ENCODE peak calls at places on chromosomes 12 and 14, in six cellular contexts. K is neural progenitor cell; D is effector memory CD4-positive, alpha-beta T cell; M is cardiac muscle cell; R is A549; X is right lobe of liver. Y is an unnamed sample.

GRCh38 chr14:75373616-75374015 is 54.2 kb upstream of the JDP2 start:
- DNase-seq in K (no peak), D (no peak), M (no peak), R (no peak), X (peak; percentile 25), Y (no peak)

GRCh38 chr12:103810108-103810507 is 30.9 kb downstream of the NT5DC3 start:
- DNase-seq in K (no peak), D (no peak), M (no peak), R (no peak), X (no peak), Y (no peak)

GRCh38 chr12:51320695-51321320 is 3.2 kb downstream of the BIN2 start:
- DNase-seq in K (peak; percentile 86), D (no peak), M (peak; percentile 43), R (peak; percentile 79), X (no peak), Y (no peak)

GRCh38 chr14:57943541-57943940 is 77.6 kb upstream of the SLC35F4 start:
- DNase-seq in K (no peak), D (no peak), M (no peak), R (no peak), X (no peak), Y (no peak)

GRCh38 chr12:114403690-114404450 is 2.1 kb downstream of the TBX5 start:
- DNase-seq in K (peak; percentile 66), D (no peak), M (peak; percentile 71), R (no peak), X (no peak), Y (no peak)

GRCh38 chr12:79143803-79144202 is 279.2 kb downstream of the SYT1 start:
- DNase-seq in K (no peak), D (no peak), M (no peak), R (no peak), X (no peak), Y (no peak)

GRCh38 chr14:96559571-96559970 is 57.4 kb downstream of the PAPOLA start:
- DNase-seq in K (no peak), D (no peak), M (no peak), R (no peak), X (no peak), Y (no peak)

GRCh38 chr12:76259660-76260389 is 88.4 kb downstream of the BBS10 start:
- DNase-seq in K (no peak), D (no peak), M (peak; percentile 90), R (no peak), X (no peak), Y (no peak)

GRCh38 chr14:74799765-74800164 is 36.6 kb downstream of the YLPM1 start:
- DNase-seq in K (no peak), D (no peak), M (no peak), R (no peak), X (no peak), Y (no peak)

GRCh38 chr12:66755727-66756395 is 77.0 kb upstream of the GRIP1 start:
- DNase-seq in K (no peak), D (no peak), M (no peak), R (no peak), X (no peak), Y (no peak)

GRCh38 chr14:75295061-75295461 is 16.4 kb downstream of the FOS start:
- DNase-seq in K (peak; percentile 74), D (no peak), M (peak; percentile 90), R (peak; percentile 87), X (peak; percentile 77), Y (no peak)

GRCh38 chr14:35117112-35117511 is 4.7 kb downstream of the PPP2R3C start:
- DNase-seq in K (no peak), D (no peak), M (no peak), R (no peak), X (peak; percentile 69), Y (no peak)

GRCh38 chr14:60114881-60115280 is 23.2 kb downstream of the PCNX4 start:
- DNase-seq in K (no peak), D (no peak), M (no peak), R (no peak), X (no peak), Y (no peak)

GRCh38 chr12:58583541-58583940 is 336.8 kb downstream of the LRIG3 start:
- DNase-seq in K (peak; percentile 62), D (no peak), M (peak; percentile 15), R (peak; percentile 44), X (no peak), Y (no peak)

GRCh38 chr12:108973753-108974152 is 47.1 kb downstream of the SVOP start:
- DNase-seq in K (no peak), D (no peak), M (no peak), R (no peak), X (no peak), Y (no peak)
- H3K4me1 ChIP-seq in K (peaks cover 4% of the 10 kb centered on the region), D (no peaks in the 10 kb centered on the region), M (no peaks in the 10 kb centered on the region), R (no peaks in the 10 kb centered on the region), X (no peaks in the 10 kb centered on the region), Y (no peaks in the 10 kb centered on the region)

GRCh38 chr12:27550653-27550975 is 26.6 kb downstream of the PPFIBP1 start:
- DNase-seq in K (no peak), D (no peak), M (peak; percentile 50), R (no peak), X (no peak), Y (no peak)
- H3K27ac ChIP-seq in K (no peak overlapping the region), D (no peak overlapping the region), M (no peak overlapping the region), R (peak overlapping the region; percentile 96), X (peak overlapping the region; percentile 75), Y (no peak overlapping the region)

GRCh38 chr12:57230381-57231155 is 1.1 kb downstream of the SHMT2 start:
- DNase-seq in K (no peak), D (no peak), M (no peak), R (no peak), X (peak; percentile 87), Y (no peak)

GRCh38 chr12:57231276-57232021 is 1.9 kb downstream of the SHMT2 start:
- DNase-seq in K (no peak), D (no peak), M (no peak), R (no peak), X (peak; percentile 89), Y (no peak)

GRCh38 chr12:57233357-57234232 is 4.1 kb downstream of the SHMT2 start:
- DNase-seq in K (no peak), D (no peak), M (peak; percentile 76), R (no peak), X (no peak), Y (no peak)

GRCh38 chr12:57234233-57234570 is 4.7 kb downstream of the SHMT2 start:
- DNase-seq in K (no peak), D (no peak), M (no peak), R (no peak), X (no peak), Y (no peak)

GRCh38 chr12:57232156-57232756 is 2.7 kb downstream of the SHMT2 start:
- DNase-seq in K (no peak), D (no peak), M (no peak), R (no peak), X (no peak), Y (no peak)
- H3K4me1 ChIP-seq in K (peaks cover 33% of the 10 kb centered on the region), D (peaks cover 35% of the 10 kb centered on the region), M (peaks cover 12% of the 10 kb centered on the region), R (peaks cover 12% of the 10 kb centered on the region), X (peaks cover 54% of the 10 kb centered on the region), Y (peaks cover 42% of the 10 kb centered on the region)

GRCh38 chr12:122395319-122395718 is 27.1 kb downstream of the CLIP1 start:
- DNase-seq in K (no peak), D (no peak), M (peak; percentile 67), R (peak; percentile 81), X (no peak), Y (no peak)

GRCh38 chr12:122389677-122390076 is 32.8 kb downstream of the CLIP1 start:
- DNase-seq in K (no peak), D (no peak), M (no peak), R (no peak), X (no peak), Y (no peak)

GRCh38 chr12:122392411-122392810 is 30.1 kb downstream of the CLIP1 start:
- DNase-seq in K (no peak), D (no peak), M (no peak), R (no peak), X (no peak), Y (no peak)

GRCh38 chr12:122394626-122395194 is 27.8 kb downstream of the CLIP1 start:
- DNase-seq in K (no peak), D (no peak), M (no peak), R (no peak), X (peak; percentile 68), Y (no peak)

GRCh38 chr12:122393822-122394221 is 28.6 kb downstream of the CLIP1 start:
- DNase-seq in K (no peak), D (no peak), M (no peak), R (no peak), X (no peak), Y (no peak)
- H3K27ac ChIP-seq in K (no peak overlapping the region), D (no peak overlapping the region), M (no peak overlapping the region), R (peak overlapping the region; percentile 98), X (no peak overlapping the region), Y (no peak overlapping the region)

GRCh38 chr14:55804198-55804553 is 224.2 kb downstream of the KTN1 start:
- DNase-seq in K (no peak), D (no peak), M (no peak), R (no peak), X (no peak), Y (no peak)

GRCh38 chr14:55805250-55805649 is 225.2 kb downstream of the KTN1 start:
- DNase-seq in K (no peak), D (no peak), M (no peak), R (no peak), X (no peak), Y (no peak)

GRCh38 chr14:55807992-55808391 is 228.0 kb downstream of the KTN1 start:
- DNase-seq in K (no peak), D (no peak), M (no peak), R (no peak), X (no peak), Y (no peak)

GRCh38 chr14:55807536-55807935 is 227.5 kb downstream of the KTN1 start:
- DNase-seq in K (no peak), D (no peak), M (no peak), R (no peak), X (no peak), Y (no peak)

GRCh38 chr14:55807059-55807499 is 227.1 kb downstream of the KTN1 start:
- DNase-seq in K (no peak), D (peak; percentile 71), M (peak; percentile 99), R (peak; percentile 69), X (peak; percentile 82), Y (peak; percentile 77)
- H3K4me1 ChIP-seq in K (no peaks in the 10 kb centered on the region), D (peaks cover 13% of the 10 kb centered on the region), M (peaks cover 16% of the 10 kb centered on the region), R (peaks cover 31% of the 10 kb centered on the region), X (no peaks in the 10 kb centered on the region), Y (peaks cover 17% of the 10 kb centered on the region)

GRCh38 chr12:5988088-5988487 is 43.0 kb upstream of the ANO2 start:
- DNase-seq in K (no peak), D (no peak), M (no peak), R (no peak), X (no peak), Y (no peak)

GRCh38 chr12:5985471-5985870 is 40.4 kb upstream of the ANO2 start:
- DNase-seq in K (peak; percentile 48), D (no peak), M (no peak), R (no peak), X (no peak), Y (no peak)

GRCh38 chr12:5987573-5987972 is 42.5 kb upstream of the ANO2 start:
- DNase-seq in K (no peak), D (no peak), M (no peak), R (no peak), X (no peak), Y (no peak)

GRCh38 chr12:5988659-5989116 is 43.6 kb upstream of the ANO2 start:
- DNase-seq in K (peak; percentile 91), D (peak; percentile 51), M (peak; percentile 81), R (peak; percentile 80), X (peak; percentile 84), Y (peak; percentile 60)

GRCh38 chr12:5984873-5985272 is 39.8 kb upstream of the ANO2 start:
- DNase-seq in K (no peak), D (no peak), M (no peak), R (no peak), X (no peak), Y (no peak)
- H3K27ac ChIP-seq in K (no peak overlapping the region), D (no peak overlapping the region), M (no peak overlapping the region), R (no peak overlapping the region), X (no peak overlapping the region), Y (no peak overlapping the region)

GRCh38 chr14:95500201-95500681 is 16.2 kb downstream of the SYNE3 start:
- DNase-seq in K (no peak), D (no peak), M (no peak), R (no peak), X (peak; percentile 65), Y (no peak)
- H3K4me1 ChIP-seq in K (peaks cover 6% of the 10 kb centered on the region), D (peaks cover 32% of the 10 kb centered on the region), M (peaks cover 31% of the 10 kb centered on the region), R (peaks cover 9% of the 10 kb centered on the region), X (peaks cover 34% of the 10 kb centered on the region), Y (peaks cover 33% of the 10 kb centered on the region)

Y was measured in CD8-positive, alpha-beta T cell.